ENCODE peak calls at places on chromosomes 13 and 19, in five cellular contexts. One of them, this sample, is unnamed.
A peak's percentile ranks its signal among the peaks of the same experiment; 100 is the strongest.

GRCh38 chr19:19538077-19538764 is at the start of gene CILP2:
- DNase-seq in HCT116: no peak
- DNase-seq in SK-N-SH: peak; percentile 96
- DNase-seq in HepG2: no peak
- DNase-seq in H1: peak; percentile 96
- DNase-seq in this sample: no peak

GRCh38 chr13:91153372-91153771 is 194.1 kb upstream of the MIR17HG start:
- DNase-seq in HCT116: no peak
- DNase-seq in SK-N-SH: no peak
- DNase-seq in HepG2: no peak
- DNase-seq in H1: no peak
- DNase-seq in this sample: no peak

GRCh38 chr19:2478324-2478755 is 2.4 kb downstream of the GADD45B start:
- DNase-seq in HCT116: no peak
- DNase-seq in SK-N-SH: peak; percentile 63
- DNase-seq in HepG2: no peak
- DNase-seq in H1: peak; percentile 72
- DNase-seq in this sample: peak; percentile 90

GRCh38 chr13:50116430-50116973 is 101.3 kb downstream of the KCNRG start:
- DNase-seq in HCT116: no peak
- DNase-seq in SK-N-SH: no peak
- DNase-seq in HepG2: no peak
- DNase-seq in H1: no peak
- DNase-seq in this sample: no peak

GRCh38 chr13:97108535-97108910 is 113.6 kb upstream of the MBNL2 start:
- DNase-seq in HCT116: no peak
- DNase-seq in SK-N-SH: no peak
- DNase-seq in HepG2: no peak
- DNase-seq in H1: no peak
- DNase-seq in this sample: no peak

GRCh38 chr13:87536899-87537298 is 134.3 kb upstream of the SLITRK5 start:
- DNase-seq in HCT116: no peak
- DNase-seq in SK-N-SH: no peak
- DNase-seq in HepG2: no peak
- DNase-seq in H1: no peak
- DNase-seq in this sample: no peak

GRCh38 chr19:2048959-2049740 is 1.9 kb downstream of the MKNK2 start:
- DNase-seq in HCT116: no peak
- DNase-seq in SK-N-SH: no peak
- DNase-seq in HepG2: no peak
- DNase-seq in H1: no peak
- DNase-seq in this sample: no peak

GRCh38 chr19:6476155-6476895 is 5.3 kb downstream of the DENND1C start:
- DNase-seq in HCT116: peak; percentile 54
- DNase-seq in SK-N-SH: peak; percentile 96
- DNase-seq in HepG2: peak; percentile 88
- DNase-seq in H1: peak; percentile 100
- DNase-seq in this sample: peak; percentile 87

GRCh38 chr13:80070024-80070703 is 270.8 kb downstream of the SPRY2 start:
- DNase-seq in HCT116: no peak
- DNase-seq in SK-N-SH: no peak
- DNase-seq in HepG2: no peak
- DNase-seq in H1: no peak
- DNase-seq in this sample: no peak

GRCh38 chr19:45211751-45212381 is 33.3 kb downstream of the BLOC1S3 start:
- DNase-seq in HCT116: no peak
- DNase-seq in SK-N-SH: peak; percentile 27
- DNase-seq in HepG2: no peak
- DNase-seq in H1: no peak
- DNase-seq in this sample: no peak
- TF ChIP-seq JUND in HCT116: no peak
- TF ChIP-seq JUND in SK-N-SH: no peak
- TF ChIP-seq JUND in HepG2: no peak
- TF ChIP-seq JUND in H1: no peak
- TF ChIP-seq JUND in this sample: no peak

GRCh38 chr13:40171566-40171965 is 494.9 kb downstream of the FOXO1 start:
- DNase-seq in HCT116: no peak
- DNase-seq in SK-N-SH: no peak
- DNase-seq in HepG2: no peak
- DNase-seq in H1: no peak
- DNase-seq in this sample: no peak
- TF ChIP-seq JUND in HCT116: no peak
- TF ChIP-seq JUND in SK-N-SH: no peak
- TF ChIP-seq JUND in HepG2: no peak
- TF ChIP-seq JUND in H1: no peak
- TF ChIP-seq JUND in this sample: no peak

GRCh38 chr19:13987101-13987890 is 18.8 kb downstream of the RFX1 start:
- DNase-seq in HCT116: no peak
- DNase-seq in SK-N-SH: peak; percentile 53
- DNase-seq in HepG2: no peak
- DNase-seq in H1: no peak
- DNase-seq in this sample: no peak
- TF ChIP-seq JUND in HCT116: no peak
- TF ChIP-seq JUND in SK-N-SH: no peak
- TF ChIP-seq JUND in HepG2: no peak
- TF ChIP-seq JUND in H1: no peak
- TF ChIP-seq JUND in this sample: no peak

DNA sequence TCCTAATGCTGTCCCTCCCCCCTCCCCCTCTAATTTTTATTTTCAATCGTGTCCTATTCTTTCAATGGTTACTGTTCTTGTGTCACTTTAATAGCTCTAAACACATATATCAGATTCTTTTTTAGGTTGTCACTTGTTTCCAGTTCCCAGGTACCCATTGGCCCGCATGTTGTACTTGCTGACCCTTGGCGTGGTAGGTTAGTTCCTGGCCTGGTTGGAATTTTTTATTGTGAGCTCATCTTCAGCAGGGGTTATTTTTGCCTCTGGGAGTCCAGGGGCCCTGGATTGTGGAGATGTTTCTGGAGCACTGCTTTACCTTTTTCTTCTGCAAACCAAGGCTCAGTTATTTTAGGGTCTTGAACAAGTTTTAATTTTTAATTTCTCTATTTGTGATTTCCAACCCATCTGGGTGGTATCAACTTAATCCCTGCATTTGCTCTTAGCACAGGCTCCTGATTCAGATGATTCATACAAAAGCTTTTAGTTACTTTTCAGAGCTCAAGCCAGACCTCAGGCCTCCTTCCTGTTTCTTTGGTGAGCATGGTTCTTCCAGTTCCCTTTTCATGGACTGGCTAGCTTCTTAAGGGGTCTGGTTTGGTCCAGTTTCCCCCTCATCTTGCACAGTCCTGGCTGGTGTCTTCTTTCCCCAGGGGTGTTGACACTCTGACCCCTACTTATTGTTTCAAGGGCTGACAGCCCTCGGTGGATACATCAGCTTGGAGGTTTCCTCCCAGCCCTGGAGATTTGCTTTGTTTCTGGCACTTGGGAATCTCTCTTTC is 220.5 kb downstream of the TM9SF2 start:
- DNase-seq in HCT116: no peak
- DNase-seq in SK-N-SH: no peak
- DNase-seq in HepG2: no peak
- DNase-seq in H1: peak; percentile 38
- DNase-seq in this sample: no peak
- TF ChIP-seq JUND in HCT116: no peak
- TF ChIP-seq JUND in SK-N-SH: no peak
- TF ChIP-seq JUND in HepG2: no peak
- TF ChIP-seq JUND in H1: no peak
- TF ChIP-seq JUND in this sample: no peak

DNA sequence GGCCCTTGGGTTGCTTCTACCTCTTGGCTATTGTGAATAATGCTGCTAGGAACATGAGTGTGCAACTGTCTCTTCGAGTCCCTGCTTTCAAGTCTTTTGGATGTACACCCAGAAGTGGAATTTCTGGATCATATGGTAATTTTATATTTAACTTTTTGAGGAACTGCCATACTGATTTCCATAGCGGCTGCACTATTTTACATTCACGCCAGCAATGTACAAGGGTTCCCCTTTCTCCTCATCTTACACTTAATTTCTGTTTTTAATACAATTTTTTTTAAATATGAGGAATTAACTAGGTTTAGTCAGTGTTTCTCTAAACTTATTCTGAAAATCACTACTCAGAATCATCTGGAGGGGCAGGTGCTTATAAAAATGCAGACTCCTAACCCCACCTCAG is 24.3 kb upstream of the SLC46A3 start:
- DNase-seq in HCT116: no peak
- DNase-seq in SK-N-SH: no peak
- DNase-seq in HepG2: no peak
- DNase-seq in H1: no peak
- DNase-seq in this sample: no peak
- TF ChIP-seq JUND in HCT116: no peak
- TF ChIP-seq JUND in SK-N-SH: no peak
- TF ChIP-seq JUND in HepG2: no peak
- TF ChIP-seq JUND in H1: no peak
- TF ChIP-seq JUND in this sample: no peak